ENCODE peak calls at places on chromosomes 3 and 15, in seven cellular contexts. X is tibial artery; U is GM12864; Y is uterus; L is foreskin fibroblast; F is CD8-positive, alpha-beta T cell; K is suprapubic skin. M is an unnamed sample.

GRCh38 chr15:65595960-65596359 is 15.0 kb downstream of the INTS14 start:
- DNase-seq in X (no peak), U (no peak), Y (no peak), L (no peak), F (no peak), K (no peak), M (no peak)

GRCh38 chr15:78110096-78110495 is 17.7 kb downstream of the SH2D7 start:
- DNase-seq in X (no peak), U (no peak), Y (no peak), L (no peak), F (no peak), K (peak), M (no peak)

GRCh38 chr3:153373571-153373970 is 211.5 kb downstream of the RAP2B start:
- DNase-seq in X (no peak), U (no peak), Y (no peak), L (no peak), F (no peak), K (no peak), M (no peak)

GRCh38 chr3:179840985-179841384 is 188.1 kb downstream of the USP13 start:
- DNase-seq in X (no peak), U (no peak), Y (no peak), L (no peak), F (no peak), K (no peak), M (no peak)

GRCh38 chr3:54176106-54176505 is 53.8 kb downstream of the CACNA2D3 start:
- DNase-seq in X (no peak), U (no peak), Y (no peak), L (no peak), F (no peak), K (no peak), M (no peak)

GRCh38 chr3:141454906-141455602 is 31.8 kb upstream of the RASA2 start:
- DNase-seq in X (no peak), U (peak), Y (no peak), L (peak), F (no peak), K (no peak), M (no peak)

GRCh38 chr15:82709081-82709420 is 624 bp downstream of the AP3B2 start:
- DNase-seq in X (no peak), U (no peak), Y (peak), L (no peak), F (no peak), K (no peak), M (no peak)

GRCh38 chr15:82043130-82043673 is 2.6 kb downstream of the MEX3B start:
- DNase-seq in X (no peak), U (no peak), Y (peak), L (no peak), F (no peak), K (no peak), M (peak)

GRCh38 chr15:66951531-66951930 is 113.9 kb upstream of the SMAD3 start:
- DNase-seq in X (no peak), U (no peak), Y (no peak), L (no peak), F (no peak), K (no peak), M (no peak)

GRCh38 chr3:156665296-156665695 is 9.1 kb upstream of the TIPARP start:
- DNase-seq in X (no peak), U (no peak), Y (no peak), L (peak), F (no peak), K (no peak), M (no peak)

GRCh38 chr3:85881833-85882393 is 923.1 kb downstream of the CADM2 start:
- DNase-seq in X (no peak), U (no peak), Y (no peak), L (no peak), F (no peak), K (no peak), M (no peak)

GRCh38 chr3:157115069-157116006 is 44.6 kb downstream of the CCNL1 start:
- DNase-seq in X (no peak), U (no peak), Y (no peak), L (no peak), F (no peak), K (no peak), M (no peak)

GRCh38 chr3:69250014-69250413 is 127.6 kb upstream of the LMOD3 start:
- DNase-seq in X (no peak), U (no peak), Y (no peak), L (no peak), F (no peak), K (no peak), M (no peak)

GRCh38 chr3:41202834-41203345 is 3.6 kb downstream of the CTNNB1 start:
- DNase-seq in X (no peak), U (no peak), Y (no peak), L (no peak), F (no peak), K (no peak), M (no peak)

GRCh38 chr15:25706176-25706970 is 156.8 kb downstream of the ATP10A start:
- DNase-seq in X (no peak), U (no peak), Y (no peak), L (no peak), F (no peak), K (peak), M (no peak)

GRCh38 chr3:133851266-133851906 is 44.3 kb downstream of the RAB6B start:
- DNase-seq in X (no peak), U (no peak), Y (no peak), L (no peak), F (no peak), K (no peak), M (no peak)

GRCh38 chr3:115615001-115615447 is 8.3 kb upstream of the GAP43 start:
- DNase-seq in X (no peak), U (no peak), Y (no peak), L (peak), F (no peak), K (no peak), M (no peak)

GRCh38 chr15:42102646-42103235 is 8.4 kb upstream of the PLA2G4D start:
- DNase-seq in X (no peak), U (no peak), Y (no peak), L (peak), F (no peak), K (no peak), M (no peak)

GRCh38 chr3:107220538-107220937 is 156.7 kb upstream of the CCDC54 start:
- DNase-seq in X (no peak), U (no peak), Y (no peak), L (no peak), F (no peak), K (no peak), M (no peak)

GRCh38 chr3:133367431-133367830 is 32.4 kb upstream of the BFSP2 start:
- DNase-seq in X (no peak), U (no peak), Y (no peak), L (no peak), F (no peak), K (no peak), M (no peak)

GRCh38 chr3:18246336-18247060 is 178.6 kb downstream of the SATB1 start:
- DNase-seq in X (no peak), U (no peak), Y (no peak), L (no peak), F (no peak), K (no peak), M (no peak)

GRCh38 chr3:108150200-108150599 is 59.4 kb upstream of the CD47 start:
- DNase-seq in X (no peak), U (no peak), Y (no peak), L (no peak), F (no peak), K (no peak), M (no peak)

GRCh38 chr3:37833790-37834189 is 27.9 kb upstream of the CTDSPL start:
- DNase-seq in X (no peak), U (no peak), Y (no peak), L (no peak), F (no peak), K (no peak), M (no peak)

DNA sequence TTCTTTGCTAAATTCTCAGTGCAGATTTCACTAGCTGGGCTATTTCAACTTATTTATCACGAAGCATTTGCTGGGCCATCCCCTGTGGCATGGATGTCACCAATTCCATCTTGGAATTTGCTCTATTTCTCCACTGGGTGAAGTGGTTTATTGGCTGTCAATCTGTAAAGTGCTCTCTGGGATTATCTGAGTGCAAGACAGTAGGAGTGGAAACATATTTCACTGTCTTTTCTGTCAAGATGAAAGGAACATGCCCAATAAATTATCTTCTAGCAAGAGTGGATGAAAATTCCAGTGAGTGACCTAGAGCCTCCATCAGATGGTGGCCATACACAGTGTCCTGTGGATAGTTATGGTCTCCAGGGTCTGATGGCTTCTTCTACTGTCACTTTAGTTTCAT is 25.1 kb upstream of the CTDSPL start:
- DNase-seq in X (no peak), U (no peak), Y (no peak), L (no peak), F (no peak), K (no peak), M (no peak)
- TF ChIP-seq CTCF in X (no peak), U (no peak), Y (no peak), L (no peak), F (no peak), K (no peak), M (no peak)

DNA sequence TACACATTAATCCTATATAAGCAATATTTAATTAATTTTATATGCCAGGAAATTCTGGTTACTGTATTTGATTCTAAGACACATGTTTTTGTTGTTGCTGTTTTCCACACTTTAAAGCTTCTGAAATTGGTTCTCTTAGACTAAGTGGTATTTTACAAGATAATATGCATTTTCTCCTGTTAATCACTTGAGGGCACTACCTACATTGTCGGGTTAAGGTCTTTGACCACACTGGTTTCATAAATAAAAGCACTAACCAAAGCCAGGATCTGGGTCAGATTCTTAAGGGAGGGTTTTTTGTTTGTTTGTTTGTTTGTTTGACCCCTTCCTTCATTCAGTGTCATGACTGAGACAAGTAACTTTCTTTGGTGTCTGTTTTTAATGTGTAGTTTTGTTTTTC is 590.2 kb downstream of the RBMS3 start:
- DNase-seq in X (no peak), U (no peak), Y (no peak), L (no peak), F (no peak), K (no peak), M (no peak)
- TF ChIP-seq CTCF in X (no peak), U (no peak), Y (no peak), L (no peak), F (no peak), K (no peak), M (no peak)

GRCh38 chr3:46845860-46846623 is 17.2 kb downstream of the MYL3 start:
- DNase-seq in X (peak), U (no peak), Y (peak), L (peak), F (peak), K (peak), M (peak)
- TF ChIP-seq CTCF in X (peak), U (peak), Y (peak), L (no peak), F (peak), K (peak), M (peak)

GRCh38 chr15:36108539-36108938 is 470.9 kb upstream of the CDIN1 start:
- DNase-seq in X (no peak), U (no peak), Y (no peak), L (no peak), F (no peak), K (no peak), M (no peak)

GRCh38 chr15:36109943-36110658 is 469.3 kb upstream of the CDIN1 start:
- DNase-seq in X (no peak), U (no peak), Y (peak), L (peak), F (no peak), K (no peak), M (no peak)

GRCh38 chr15:36110659-36110993 is 468.8 kb upstream of the CDIN1 start:
- DNase-seq in X (no peak), U (no peak), Y (no peak), L (no peak), F (no peak), K (no peak), M (no peak)

DNA sequence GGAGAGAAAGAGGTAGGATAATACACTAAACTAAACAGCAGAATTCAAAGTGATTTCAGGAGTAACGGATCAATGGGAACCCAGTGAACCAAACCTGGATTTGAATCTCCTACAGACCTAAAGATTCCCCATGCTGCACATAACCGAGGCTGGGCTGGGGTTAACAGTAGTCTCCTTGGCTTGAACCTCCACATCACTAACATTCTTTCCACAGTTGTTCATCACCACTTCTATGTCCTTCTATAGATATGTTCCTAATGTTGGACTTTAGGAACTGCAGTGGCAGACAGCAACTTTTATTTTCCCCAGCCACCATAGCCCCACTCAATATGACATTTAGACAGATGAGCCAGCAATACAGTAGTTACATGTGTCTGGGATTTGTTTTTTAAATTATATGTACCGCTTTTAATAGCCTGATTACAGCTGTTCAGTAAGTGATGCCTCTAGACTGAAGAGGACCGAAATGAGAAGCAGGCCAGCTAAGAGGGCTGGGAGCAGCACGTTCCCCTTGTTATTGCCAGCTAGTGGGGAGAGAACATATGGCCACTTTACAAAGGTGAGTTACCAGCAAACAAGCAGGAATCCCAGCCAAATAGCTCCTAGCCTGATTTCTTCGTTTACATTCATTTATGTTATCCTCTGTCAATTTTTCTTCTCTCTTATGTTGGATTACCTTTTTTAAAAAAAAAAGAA is 472.6 kb upstream of the CDIN1 start:
- DNase-seq in X (no peak), U (no peak), Y (no peak), L (peak), F (no peak), K (no peak), M (no peak)
- TF ChIP-seq CTCF in X (no peak), U (no peak), Y (no peak), L (no peak), F (no peak), K (no peak), M (no peak)

DNA sequence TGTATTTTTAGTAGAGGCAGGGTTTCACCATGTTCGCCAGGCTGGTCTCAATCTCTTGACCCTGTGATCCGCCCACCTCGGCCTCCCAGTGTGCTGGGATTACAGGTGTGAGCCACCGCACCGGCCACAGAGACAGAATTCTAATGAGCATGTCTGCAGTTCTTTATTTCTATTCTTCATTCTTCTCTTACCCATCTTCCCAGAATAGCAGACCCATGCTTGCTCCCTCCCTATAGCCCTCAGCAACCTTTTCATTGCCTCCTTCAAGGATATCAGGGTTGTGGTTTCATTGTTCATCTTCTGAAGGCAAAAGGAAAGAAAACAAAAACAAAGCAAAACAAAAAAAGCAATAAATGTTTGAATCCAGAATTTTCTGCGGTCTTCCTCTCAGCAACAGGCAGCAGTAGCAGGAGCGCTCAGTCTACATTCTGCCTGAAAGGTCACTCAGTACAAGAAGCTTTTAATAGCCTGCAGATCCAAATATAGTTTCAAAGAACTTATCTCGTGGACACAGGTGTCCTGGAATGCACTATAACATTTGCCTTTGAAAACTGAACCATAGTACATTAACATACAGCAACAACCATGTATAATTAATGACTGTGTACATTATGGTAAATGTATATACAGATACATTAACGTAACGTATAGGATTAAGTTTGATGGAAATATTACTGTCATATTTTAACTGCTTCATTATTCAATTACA is at the start of gene SMCO1:
- DNase-seq in X (no peak), U (no peak), Y (no peak), L (no peak), F (no peak), K (no peak), M (no peak)
- TF ChIP-seq CTCF in X (no peak), U (no peak), Y (no peak), L (no peak), F (no peak), K (no peak), M (no peak)

GRCh38 chr15:57573151-57573550 is 18.6 kb upstream of the MYZAP start:
- DNase-seq in X (no peak), U (no peak), Y (no peak), L (no peak), F (no peak), K (no peak), M (no peak)
- TF ChIP-seq CTCF in X (no peak), U (no peak), Y (no peak), L (no peak), F (no peak), K (no peak), M (no peak)

DNA sequence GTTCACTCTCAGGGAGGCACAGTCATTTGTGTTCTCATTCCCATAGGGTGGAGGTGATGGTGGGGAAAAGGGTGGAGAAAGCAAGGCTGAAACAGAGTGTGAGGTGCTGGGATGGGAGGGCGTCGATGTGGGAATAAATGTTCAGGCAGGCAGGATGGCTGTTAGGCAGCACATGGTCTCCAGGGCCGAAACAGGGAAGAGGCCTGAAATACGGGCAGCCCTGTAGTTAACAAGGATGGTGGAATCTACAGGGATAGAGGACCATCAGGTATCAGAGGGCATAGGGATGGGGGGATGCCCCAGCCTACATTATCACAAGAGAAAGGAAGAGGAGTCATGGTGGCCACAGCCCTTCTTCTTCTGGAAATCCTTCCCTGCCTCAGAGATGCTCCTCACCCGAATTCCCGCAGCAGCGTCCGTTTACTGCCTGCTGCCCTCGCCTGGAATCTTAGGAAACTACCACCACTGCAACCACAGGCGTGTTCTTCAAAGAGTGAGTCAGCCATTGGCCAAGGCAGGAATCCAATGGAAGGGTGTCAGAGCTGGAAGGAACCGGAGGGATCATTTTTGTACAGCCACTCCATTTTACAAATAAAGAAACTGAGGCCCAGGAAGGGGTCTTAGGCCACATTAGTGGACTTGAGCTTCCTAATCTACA is 49.7 kb upstream of the POMGNT2 start:
- DNase-seq in X (peak), U (no peak), Y (peak), L (peak), F (no peak), K (peak), M (no peak)
- TF ChIP-seq CTCF in X (peak), U (no peak), Y (peak), L (peak), F (no peak), K (peak), M (peak)

M was measured in type B pancreatic cell.